ENCODE peak calls at places on chromosomes 4 and X, in seven cellular contexts. D, T, Y, E, H, K and O are unnamed samples.

GRCh38 chr4:1009647-1010521 is 1.5 kb upstream of the FGFRL1 start:
- DNase-seq in D (peak), T (peak), Y (peak), E (no peak), H (peak), K (peak), O (peak)

GRCh38 chrX:112759512-112759911 is 79.8 kb upstream of the LHFPL1 start:
- DNase-seq in D (no peak), T (no peak), Y (no peak), E (no peak), H (no peak), K (no peak), O (no peak)

GRCh38 chr4:182144621-182145359 is 98.4 kb upstream of the TENM3 start:
- DNase-seq in D (no peak), T (peak), Y (no peak), E (no peak), H (no peak), K (no peak), O (no peak)

GRCh38 chr4:98421106-98421505 is 159.9 kb downstream of the RAP1GDS1 start:
- DNase-seq in D (no peak), T (no peak), Y (no peak), E (no peak), H (no peak), K (no peak), O (no peak)

GRCh38 chrX:153878969-153879653 is 6.9 kb downstream of the L1CAM start:
- DNase-seq in D (no peak), T (peak), Y (no peak), E (no peak), H (no peak), K (no peak), O (no peak)

GRCh38 chrX:128698528-128698927 is 646.3 kb upstream of the ACTRT1 start:
- DNase-seq in D (no peak), T (no peak), Y (no peak), E (no peak), H (no peak), K (no peak), O (no peak)

GRCh38 chrX:85084770-85085393 is 81.2 kb downstream of the APOOL start:
- DNase-seq in D (peak), T (peak), Y (peak), E (no peak), H (no peak), K (no peak), O (no peak)

GRCh38 chr4:38688676-38689355 is 24.8 kb downstream of the KLF3 start:
- DNase-seq in D (no peak), T (no peak), Y (peak), E (no peak), H (no peak), K (no peak), O (no peak)

GRCh38 chr4:73607375-73608026 is 12.7 kb downstream of the RASSF6 start:
- DNase-seq in D (no peak), T (no peak), Y (no peak), E (no peak), H (no peak), K (no peak), O (no peak)

GRCh38 chr4:76904646-76905190 is 6.8 kb upstream of the SOWAHB start:
- DNase-seq in D (no peak), T (peak), Y (no peak), E (no peak), H (no peak), K (no peak), O (no peak)

GRCh38 chrX:8820910-8821527 is 19.8 kb upstream of the FAM9A start:
- DNase-seq in D (no peak), T (peak), Y (no peak), E (no peak), H (no peak), K (no peak), O (no peak)
- TF ChIP-seq CTCF in D (no peak), T (peak), Y (no peak), E (no peak), H (no peak), K (no peak), O (no peak)

GRCh38 chr4:105808459-105809041 is 86.7 kb upstream of the NPNT start:
- DNase-seq in D (no peak), T (no peak), Y (no peak), E (no peak), H (no peak), K (no peak), O (no peak)

GRCh38 chr4:105805501-105806120 is 89.7 kb upstream of the NPNT start:
- DNase-seq in D (no peak), T (no peak), Y (no peak), E (no peak), H (no peak), K (no peak), O (no peak)

GRCh38 chr4:105808030-105808429 is 87.2 kb upstream of the NPNT start:
- DNase-seq in D (no peak), T (no peak), Y (no peak), E (no peak), H (no peak), K (no peak), O (no peak)

GRCh38 chr4:105807496-105807895 is 87.8 kb upstream of the NPNT start:
- DNase-seq in D (no peak), T (no peak), Y (no peak), E (no peak), H (no peak), K (no peak), O (no peak)
- TF ChIP-seq POLR2AphosphoS5 in D (no peak), T (no peak), Y (no peak), E (no peak), H (no peak), K (no peak), O (no peak)

GRCh38 chr4:25938251-25939186 is 24.5 kb downstream of the SMIM20 start:
- DNase-seq in D (no peak), T (no peak), Y (no peak), E (no peak), H (no peak), K (no peak), O (no peak)

GRCh38 chr4:25937801-25938200 is 23.8 kb downstream of the SMIM20 start:
- DNase-seq in D (no peak), T (no peak), Y (no peak), E (no peak), H (no peak), K (no peak), O (no peak)

GRCh38 chr4:25941441-25941840 is 27.4 kb downstream of the SMIM20 start:
- DNase-seq in D (no peak), T (no peak), Y (no peak), E (no peak), H (no peak), K (no peak), O (no peak)

GRCh38 chr4:25936696-25937095 is 22.7 kb downstream of the SMIM20 start:
- DNase-seq in D (peak), T (no peak), Y (no peak), E (no peak), H (no peak), K (no peak), O (no peak)

GRCh38 chr4:25939330-25939729 is 25.3 kb downstream of the SMIM20 start:
- DNase-seq in D (no peak), T (peak), Y (no peak), E (no peak), H (no peak), K (no peak), O (no peak)
- TF ChIP-seq CTCF in D (no peak), T (peak), Y (no peak), E (no peak), H (no peak), K (no peak), O (no peak)

GRCh38 chr4:17510582-17510981 is 1.3 kb downstream of the QDPR start:
- DNase-seq in D (no peak), T (no peak), Y (no peak), E (no peak), H (no peak), K (no peak), O (no peak)

GRCh38 chr4:17514865-17515264 is at the start of gene CLRN2:
- DNase-seq in D (no peak), T (no peak), Y (no peak), E (no peak), H (no peak), K (no peak), O (no peak)

GRCh38 chr4:17511950-17512795 is at the start of gene QDPR:
- DNase-seq in D (peak), T (peak), Y (peak), E (peak), H (peak), K (peak), O (peak)

GRCh38 chr4:17512973-17513665 is 1.2 kb upstream of the QDPR start:
- DNase-seq in D (no peak), T (no peak), Y (no peak), E (no peak), H (no peak), K (no peak), O (no peak)

DNA sequence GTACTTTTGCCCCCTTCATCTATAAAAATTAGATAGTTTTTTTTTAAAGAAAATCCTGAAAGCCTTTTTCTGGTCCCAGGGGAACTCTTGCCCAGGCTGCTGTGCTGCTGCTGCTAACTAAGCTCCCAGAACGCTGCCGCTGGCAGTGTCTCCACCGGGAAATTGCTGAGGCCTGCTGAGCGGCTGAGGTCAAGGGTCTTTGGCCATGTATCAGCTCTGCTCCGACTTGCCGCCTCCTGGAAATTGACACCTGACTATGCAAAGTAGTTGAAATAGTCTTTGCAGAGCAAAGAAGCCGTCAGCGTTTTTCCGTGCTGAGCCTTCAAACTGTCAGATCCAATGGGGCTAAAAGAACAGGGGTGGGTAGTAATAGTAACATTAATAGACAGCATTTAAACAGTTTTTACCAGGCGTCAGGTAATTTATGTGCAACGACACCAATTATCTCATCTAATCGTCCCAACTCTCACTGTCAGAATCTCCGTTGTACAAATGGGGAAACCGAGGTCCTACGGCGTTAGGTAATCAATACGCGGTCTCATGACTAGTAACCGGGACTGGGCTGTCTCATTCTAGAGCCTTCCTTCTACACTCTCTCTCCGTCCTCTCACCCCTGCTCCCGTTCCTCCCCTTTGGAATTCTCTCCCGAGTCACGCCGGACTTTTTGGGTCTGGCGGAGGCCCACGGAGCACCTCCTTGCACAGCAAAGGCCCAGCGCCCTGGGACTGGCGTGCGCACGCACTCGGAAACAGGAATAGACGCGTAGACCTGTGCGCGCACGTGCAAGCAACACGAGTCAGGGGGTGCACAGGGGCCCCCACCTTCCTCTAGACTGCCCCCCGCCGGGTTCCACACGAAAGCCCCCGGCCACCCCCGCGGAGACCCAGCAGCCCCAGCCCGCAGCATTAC is 595 bp downstream of the QDPR start:
- DNase-seq in D (peak), T (peak), Y (peak), E (no peak), H (peak), K (peak), O (no peak)
- TF ChIP-seq POLR2AphosphoS5 in D (no peak), T (no peak), Y (no peak), E (no peak), H (no peak), K (no peak), O (no peak)

GRCh38 chr4:103918214-103918613 is 198.4 kb upstream of the TACR3 start:
- DNase-seq in D (no peak), T (no peak), Y (no peak), E (no peak), H (no peak), K (no peak), O (no peak)

GRCh38 chr4:103915224-103915869 is 195.6 kb upstream of the TACR3 start:
- DNase-seq in D (peak), T (peak), Y (peak), E (no peak), H (no peak), K (no peak), O (no peak)
- TF ChIP-seq CTCF in D (peak), T (peak), Y (peak), E (peak), H (peak), K (no peak), O (no peak)

DNA sequence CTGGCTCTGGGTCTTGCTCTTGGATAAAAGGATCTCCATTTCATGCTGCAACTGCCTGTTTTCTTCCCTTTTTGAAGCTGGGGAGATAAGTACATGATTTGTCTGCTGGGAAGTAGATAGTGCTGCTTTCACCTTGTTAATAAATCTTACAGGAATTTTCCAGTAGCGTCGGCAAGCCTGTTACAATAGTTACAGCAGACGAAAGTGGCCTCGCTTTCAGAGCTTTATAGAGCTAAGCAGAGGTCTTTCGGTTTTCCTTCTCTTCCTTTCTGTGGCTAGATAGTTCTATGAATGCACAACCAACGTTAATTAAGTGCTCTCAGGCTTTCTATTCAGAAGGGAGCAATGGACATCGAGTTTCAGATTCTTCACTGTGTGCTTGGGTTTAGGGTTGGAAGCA is 237.7 kb downstream of the ARHGAP10 start:
- DNase-seq in D (no peak), T (no peak), Y (peak), E (no peak), H (no peak), K (no peak), O (no peak)
- TF ChIP-seq POLR2AphosphoS5 in D (no peak), T (no peak), Y (no peak), E (no peak), H (no peak), K (no peak), O (no peak)

GRCh38 chr4:48766393-48766792 is 13.7 kb downstream of the FRYL start:
- DNase-seq in D (no peak), T (no peak), Y (no peak), E (no peak), H (no peak), K (no peak), O (no peak)

GRCh38 chr4:48767530-48767929 is 12.5 kb downstream of the FRYL start:
- DNase-seq in D (no peak), T (no peak), Y (no peak), E (no peak), H (no peak), K (no peak), O (no peak)

GRCh38 chr4:48762408-48762807 is 17.7 kb downstream of the FRYL start:
- DNase-seq in D (no peak), T (no peak), Y (no peak), E (no peak), H (no peak), K (no peak), O (no peak)

GRCh38 chr4:48772568-48772967 is 7.5 kb downstream of the FRYL start:
- DNase-seq in D (no peak), T (no peak), Y (no peak), E (no peak), H (no peak), K (no peak), O (no peak)

DNA sequence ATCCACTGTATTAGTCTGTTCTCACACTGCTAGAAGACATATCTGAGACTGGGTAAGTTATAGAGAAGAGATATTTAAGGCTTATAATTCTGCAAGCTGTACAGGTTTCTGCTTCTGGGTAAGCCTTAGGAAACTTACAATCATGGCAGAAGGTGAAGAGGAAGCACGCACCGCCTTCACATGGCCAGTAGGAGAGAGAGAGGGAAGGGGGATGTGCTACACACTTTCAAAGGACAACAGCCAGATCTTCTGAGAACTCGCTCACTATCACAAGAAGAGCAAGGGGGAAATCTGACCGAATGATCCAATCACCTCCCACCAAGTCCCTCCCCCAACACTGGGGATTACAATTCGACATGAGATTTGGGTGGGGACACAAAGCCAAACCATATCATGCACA is 13.0 kb downstream of the FRYL start:
- DNase-seq in D (no peak), T (peak), Y (no peak), E (no peak), H (no peak), K (no peak), O (no peak)
- TF ChIP-seq CTCF in D (no peak), T (peak), Y (no peak), E (no peak), H (no peak), K (no peak), O (no peak)